ENCODE peak calls at places on chromosomes 16 and 17, in four cellular contexts. One of them, this sample, is unnamed.

GRCh38 chr17:38727661-38728220 is 2.4 kb upstream of the CISD3 start:
- DNase-seq in GM20000: no peak
- DNase-seq in NCI-H748 treated with DMSO at 0.1 percent for 48 hours: no peak
- DNase-seq in mucosa of gallbladder: no peak
- DNase-seq in this sample: peak; percentile 51

GRCh38 chr16:15587152-15587825 is 55.7 kb downstream of the MARF1 start:
- DNase-seq in GM20000: no peak
- DNase-seq in NCI-H748 treated with DMSO at 0.1 percent for 48 hours: no peak
- DNase-seq in mucosa of gallbladder: no peak
- DNase-seq in this sample: no peak

GRCh38 chr16:23726710-23727109 is 13.7 kb upstream of the ERN2 start:
- DNase-seq in GM20000: no peak
- DNase-seq in NCI-H748 treated with DMSO at 0.1 percent for 48 hours: no peak
- DNase-seq in mucosa of gallbladder: no peak
- DNase-seq in this sample: no peak

GRCh38 chr16:88536971-88537751 is 33.0 kb upstream of the ZC3H18 start:
- DNase-seq in GM20000: no peak
- DNase-seq in NCI-H748 treated with DMSO at 0.1 percent for 48 hours: no peak
- DNase-seq in mucosa of gallbladder: no peak
- DNase-seq in this sample: no peak

GRCh38 chr16:17275076-17275732 is 195.6 kb downstream of the XYLT1 start:
- DNase-seq in GM20000: peak; percentile 20
- DNase-seq in NCI-H748 treated with DMSO at 0.1 percent for 48 hours: no peak
- DNase-seq in mucosa of gallbladder: peak; percentile 88
- DNase-seq in this sample: no peak

GRCh38 chr16:85868495-85868894 is 30.5 kb upstream of the IRF8 start:
- DNase-seq in GM20000: no peak
- DNase-seq in NCI-H748 treated with DMSO at 0.1 percent for 48 hours: no peak
- DNase-seq in mucosa of gallbladder: no peak
- DNase-seq in this sample: no peak

GRCh38 chr16:24088767-24089166 is 167.4 kb upstream of the CACNG3 start:
- DNase-seq in GM20000: no peak
- DNase-seq in NCI-H748 treated with DMSO at 0.1 percent for 48 hours: no peak
- DNase-seq in mucosa of gallbladder: no peak
- DNase-seq in this sample: no peak

GRCh38 chr17:82213251-82214011 is 789 bp upstream of the CCDC57 start:
- DNase-seq in GM20000: peak; percentile 75
- DNase-seq in NCI-H748 treated with DMSO at 0.1 percent for 48 hours: peak; percentile 19
- DNase-seq in mucosa of gallbladder: no peak
- DNase-seq in this sample: no peak

GRCh38 chr17:76716834-76717205 is 6.1 kb upstream of the MXRA7 start:
- DNase-seq in GM20000: no peak
- DNase-seq in NCI-H748 treated with DMSO at 0.1 percent for 48 hours: no peak
- DNase-seq in mucosa of gallbladder: no peak
- DNase-seq in this sample: no peak

GRCh38 chr16:79627092-79627491 is 26.6 kb upstream of the MAF start:
- DNase-seq in GM20000: no peak
- DNase-seq in NCI-H748 treated with DMSO at 0.1 percent for 48 hours: no peak
- DNase-seq in mucosa of gallbladder: no peak
- DNase-seq in this sample: no peak

GRCh38 chr17:7029659-7030058 is 6.2 kb upstream of the SLC16A13 start:
- DNase-seq in GM20000: no peak
- DNase-seq in NCI-H748 treated with DMSO at 0.1 percent for 48 hours: no peak
- DNase-seq in mucosa of gallbladder: no peak
- DNase-seq in this sample: no peak

GRCh38 chr16:48960830-48961229 is 320.8 kb downstream of the CBLN1 start:
- DNase-seq in GM20000: no peak
- DNase-seq in NCI-H748 treated with DMSO at 0.1 percent for 48 hours: no peak
- DNase-seq in mucosa of gallbladder: no peak
- DNase-seq in this sample: no peak